ENCODE peak calls at places on chromosomes 16 and 17, in four cellular contexts. I, W, C and O are unnamed samples.

GRCh38 chr16:30698139-30698815 is 694 bp upstream of the SRCAP start:
- DNase-seq in I (peak; percentile 99), W (peak; percentile 97), C (peak; percentile 99), O (peak; percentile 99)

GRCh38 chr16:79272141-79272577 is 328.4 kb downstream of the MAF start:
- DNase-seq in I (no peak), W (no peak), C (no peak), O (no peak)

GRCh38 chr17:76884995-76885896 is 17.0 kb downstream of the MGAT5B start:
- DNase-seq in I (no peak), W (no peak), C (no peak), O (no peak)

GRCh38 chr17:73029021-73029420 is 63.5 kb downstream of the SLC39A11 start:
- DNase-seq in I (no peak), W (no peak), C (no peak), O (no peak)

GRCh38 chr17:45326566-45326965 is 9.7 kb upstream of the MAP3K14 start:
- DNase-seq in I (no peak), W (no peak), C (peak; percentile 10), O (no peak)

GRCh38 chr16:75267631-75268264 is 16.3 kb upstream of the BCAR1 start:
- DNase-seq in I (no peak), W (peak; percentile 96), C (peak; percentile 65), O (no peak)

GRCh38 chr16:55842369-55843104 is 9.6 kb upstream of the CES1 start:
- DNase-seq in I (peak; percentile 60), W (peak; percentile 36), C (no peak), O (peak; percentile 59)

GRCh38 chr16:63684702-63685101 is 1437.2 kb downstream of the CDH11 start:
- DNase-seq in I (no peak), W (no peak), C (no peak), O (no peak)

GRCh38 chr17:33642002-33642401 is 348.9 kb upstream of the ASIC2 start:
- DNase-seq in I (peak; percentile 59), W (no peak), C (no peak), O (no peak)

GRCh38 chr16:76932541-76933211 is 258.3 kb upstream of the MON1B start:
- DNase-seq in I (no peak), W (no peak), C (no peak), O (no peak)

GRCh38 chr17:51258756-51259573 is 884 bp downstream of the MBTD1 start:
- DNase-seq in I (peak; percentile 40), W (peak; percentile 34), C (no peak), O (peak; percentile 62)

GRCh38 chr17:77476920-77477805 is 336.4 kb downstream of the SEC14L1 start:
- DNase-seq in I (no peak), W (no peak), C (peak; percentile 71), O (no peak)

GRCh38 chr17:78526231-78527025 is 50.8 kb downstream of the DNAH17 start:
- DNase-seq in I (no peak), W (no peak), C (peak; percentile 30), O (no peak)

GRCh38 chr17:7011942-7012254 is 526 bp upstream of the RNASEK start:
- DNase-seq in I (no peak), W (no peak), C (no peak), O (no peak)

GRCh38 chr17:7016406-7016805 is 4.0 kb downstream of the RNASEK start:
- DNase-seq in I (no peak), W (no peak), C (no peak), O (no peak)

GRCh38 chr17:7015587-7016020 is 3.2 kb downstream of the RNASEK start:
- DNase-seq in I (peak; percentile 27), W (no peak), C (no peak), O (peak; percentile 58)

GRCh38 chr17:7014995-7015586 is 2.7 kb downstream of the RNASEK start:
- DNase-seq in I (no peak), W (no peak), C (no peak), O (no peak)

DNA sequence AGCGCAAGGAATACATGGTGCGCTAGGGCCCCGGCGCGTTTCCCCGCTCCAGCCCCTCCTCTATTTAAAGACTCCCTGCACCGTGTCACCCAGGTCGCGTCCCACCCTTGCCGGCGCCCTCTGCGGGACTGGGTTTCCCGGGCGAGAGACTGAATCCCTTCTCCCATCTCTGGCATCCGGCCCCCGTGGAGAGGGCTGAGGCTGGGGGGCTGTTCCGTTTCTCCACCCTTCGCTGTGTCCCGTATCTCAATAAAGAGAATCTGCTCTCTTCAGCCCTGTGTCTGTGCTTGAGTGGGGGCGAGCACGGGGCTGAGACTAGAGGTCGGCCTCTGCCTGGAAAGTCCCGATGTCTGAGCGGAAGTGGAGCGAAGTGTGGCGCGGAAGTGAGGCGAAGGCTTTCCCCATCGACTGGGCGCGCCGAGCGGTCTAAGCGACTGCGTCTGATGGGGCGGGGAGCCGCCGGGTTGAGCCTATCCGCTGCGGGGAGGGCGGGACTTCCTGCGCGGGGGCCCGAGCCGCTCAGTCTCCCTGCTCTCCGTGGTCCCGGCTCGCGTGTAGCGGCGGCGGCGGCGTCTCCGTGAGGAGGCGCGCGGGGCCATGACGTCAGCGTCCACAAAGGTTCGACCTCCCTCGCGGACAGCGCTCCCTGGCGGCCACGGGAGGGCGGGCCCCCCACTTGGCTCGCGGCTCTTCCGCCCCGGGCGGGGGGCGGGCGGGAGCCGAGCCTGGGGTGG is 2.0 kb downstream of the RNASEK start:
- DNase-seq in I (peak; percentile 90), W (peak; percentile 96), C (peak; percentile 99), O (peak; percentile 98)
- TF ChIP-seq POLR2A in I (peak; percentile 88), W (peak; percentile 89), C (no peak), O (peak; percentile 87)

GRCh38 chr17:82297804-82298537 is 19.4 kb downstream of the CD7 start:
- DNase-seq in I (peak; percentile 85), W (peak; percentile 98), C (peak; percentile 92), O (peak; percentile 80)
- TF ChIP-seq POLR2A in I (peak; percentile 71), W (peak; percentile 63), C (no peak), O (peak; percentile 59)

GRCh38 chr16:2459647-2460390 is at the start of gene TEDC2:
- DNase-seq in I (peak; percentile 99), W (peak; percentile 96), C (peak; percentile 98), O (peak; percentile 97)
- TF ChIP-seq POLR2A in I (peak; percentile 67), W (peak; percentile 22), C (no peak), O (peak; percentile 45)

GRCh38 chr17:44198721-44199552 is 747 bp downstream of the ATXN7L3 start:
- DNase-seq in I (peak; percentile 95), W (peak; percentile 85), C (peak; percentile 68), O (peak; percentile 72)

GRCh38 chr17:44199553-44200477 is at the start of gene ATXN7L3:
- DNase-seq in I (peak; percentile 100), W (peak; percentile 99), C (peak; percentile 99), O (peak; percentile 100)

GRCh38 chr17:44200478-44201155 is 933 bp upstream of the ATXN7L3 start:
- DNase-seq in I (no peak), W (no peak), C (no peak), O (no peak)

GRCh38 chr17:44197107-44197506 is 2.6 kb downstream of the ATXN7L3 start:
- DNase-seq in I (no peak), W (no peak), C (no peak), O (no peak)

GRCh38 chr17:44197980-44198720 is 1.5 kb downstream of the ATXN7L3 start:
- DNase-seq in I (peak; percentile 80), W (peak; percentile 75), C (no peak), O (peak; percentile 70)
- TF ChIP-seq POLR2A in I (peak; percentile 49), W (peak; percentile 21), C (no peak), O (peak; percentile 64)

DNA sequence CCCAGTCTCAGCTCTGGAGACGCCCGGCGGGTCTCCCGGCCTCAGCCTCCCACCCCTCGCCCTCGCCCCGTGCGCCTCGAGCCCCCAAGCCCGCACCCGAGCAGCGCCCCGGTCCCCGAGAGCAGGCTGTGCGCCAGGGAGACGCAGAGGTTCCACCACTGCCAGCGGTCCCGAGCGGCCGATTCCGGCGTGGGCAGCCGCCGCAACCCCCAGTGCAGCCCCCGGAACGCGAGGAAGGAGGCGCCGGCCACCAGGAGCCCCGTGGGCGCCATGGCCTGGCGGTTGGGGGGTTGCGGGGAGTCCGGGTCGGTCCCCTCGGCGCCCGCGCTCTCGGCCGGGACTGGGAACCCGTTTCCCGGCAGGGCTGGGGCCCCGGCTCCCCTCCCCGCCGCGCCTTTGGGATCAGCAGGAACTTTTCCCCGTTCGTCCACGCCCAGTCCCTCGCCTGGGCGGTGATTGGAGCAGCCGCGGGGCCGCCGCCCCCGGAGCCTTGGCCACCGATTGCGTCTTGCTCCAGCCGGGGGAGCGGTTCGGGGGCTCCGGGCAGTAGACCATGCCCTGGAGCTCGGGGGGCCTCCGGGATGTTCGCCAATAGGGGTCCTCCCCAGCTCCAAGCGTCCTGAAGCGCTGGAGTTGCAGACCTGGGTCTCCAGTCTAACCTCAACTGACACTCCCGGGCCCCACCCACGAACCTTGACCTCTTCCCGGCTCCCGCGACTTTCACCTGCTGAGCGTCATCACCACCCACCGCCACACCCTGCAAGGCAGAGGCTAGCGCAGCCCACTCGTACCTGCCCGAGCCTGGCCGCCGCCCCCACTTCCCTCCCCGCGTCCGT is at the start of gene TLCD2:
- DNase-seq in I (peak; percentile 64), W (peak; percentile 92), C (peak; percentile 80), O (peak; percentile 70)
- TF ChIP-seq POLR2A in I (peak; percentile 45), W (no peak), C (no peak), O (no peak)

DNA sequence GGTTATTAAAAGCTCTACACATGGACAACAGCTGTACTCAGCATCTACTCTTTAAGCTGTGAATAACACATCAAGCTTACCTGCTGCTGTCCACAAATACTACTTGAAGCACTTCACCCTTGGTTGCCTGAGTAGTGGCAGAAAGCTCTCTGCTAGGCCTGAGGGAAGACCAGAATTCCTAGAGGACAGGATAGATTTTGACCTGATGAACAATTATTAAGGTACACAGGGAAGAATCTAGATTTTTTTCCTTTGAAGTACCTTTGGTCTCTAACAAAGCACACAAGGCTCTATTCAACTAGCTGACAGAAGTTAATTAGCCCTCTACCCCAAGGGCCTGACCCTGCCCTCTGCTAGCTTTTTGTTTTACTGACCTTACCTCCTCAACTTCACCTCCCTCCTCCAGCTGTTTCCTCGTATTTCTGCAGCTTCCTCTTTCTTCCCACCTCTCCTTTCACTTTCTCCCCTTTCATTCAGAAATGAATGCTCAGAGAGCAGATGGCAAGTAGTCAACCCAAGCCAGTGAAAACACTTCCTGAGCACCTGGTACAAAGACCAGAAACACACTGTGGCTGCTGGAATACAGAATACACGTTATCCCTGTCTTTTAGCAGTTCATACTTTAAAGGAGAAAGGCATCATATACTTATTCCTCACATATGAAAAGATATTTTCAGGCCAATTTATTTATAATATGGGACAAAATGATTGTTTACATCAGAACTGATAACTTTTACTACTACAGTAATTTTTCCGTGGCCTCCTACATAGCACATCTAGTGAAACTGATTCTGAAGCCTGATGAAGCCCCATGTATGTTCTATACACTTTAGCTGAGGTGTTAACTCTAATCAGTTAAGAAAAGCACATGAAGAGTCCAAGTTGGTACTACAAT is 5.7 kb upstream of the VEZF1 start:
- DNase-seq in I (no peak), W (no peak), C (no peak), O (no peak)
- TF ChIP-seq POLR2A in I (peak; percentile 63), W (no peak), C (no peak), O (peak; percentile 28)

DNA sequence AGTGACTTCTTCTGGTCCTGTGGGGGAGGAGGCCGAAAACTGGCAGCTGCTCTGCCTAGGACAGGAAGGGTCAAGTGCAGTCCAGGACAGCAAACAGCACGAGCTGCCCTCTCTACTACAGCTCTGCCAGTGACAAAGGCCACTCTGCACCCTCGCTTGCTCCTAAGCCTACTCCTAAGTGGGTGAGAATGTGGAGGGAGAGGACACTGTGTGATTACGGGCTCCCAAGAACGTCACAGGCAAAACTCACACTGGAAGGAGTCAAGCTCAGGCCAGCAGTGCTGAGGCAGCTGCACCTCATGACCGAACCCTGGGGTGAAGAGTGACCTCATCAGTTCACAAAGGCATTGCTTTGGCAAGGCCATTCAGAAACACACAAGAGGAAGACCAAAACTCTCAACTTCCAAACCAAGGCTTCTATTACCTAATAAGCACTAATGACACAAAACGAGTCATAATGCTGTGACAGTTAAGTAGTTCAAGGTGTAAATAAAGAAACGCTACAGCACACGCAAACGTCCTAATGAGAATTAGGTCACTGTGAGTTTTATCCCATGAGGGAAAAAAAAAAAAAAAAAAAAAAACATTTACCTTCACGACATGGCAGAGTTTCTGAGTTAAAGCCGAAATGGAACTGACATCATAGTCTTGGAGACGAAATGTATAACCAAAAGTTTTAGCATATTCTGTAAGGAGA is 35.1 kb downstream of the MARF1 start:
- DNase-seq in I (no peak), W (no peak), C (no peak), O (no peak)
- TF ChIP-seq POLR2A in I (no peak), W (no peak), C (no peak), O (no peak)

GRCh38 chr17:81394831-81395599 is at the start of gene BAHCC1:
- DNase-seq in I (peak; percentile 95), W (peak; percentile 99), C (peak; percentile 100), O (peak; percentile 95)
- TF ChIP-seq POLR2A in I (peak; percentile 55), W (peak; percentile 79), C (no peak), O (no peak)